ENCODE peak calls at places on chromosome 3, in four cellular contexts. X is psoas muscle; H is activated CD4-positive, alpha-beta T cell treated with anti-CD3 and anti-CD28 coated beads, Interleukin-2, amount 50 U/mL, for 24 hours; Z is left ventricle myocardium inferior. O is an unnamed sample.

GRCh38 chr3:56119575-56120349 is 348.5 kb downstream of the ERC2 start:
- DNase-seq in H (no peak), X (peak; percentile 35), Z (peak; percentile 25), O (no peak)

GRCh38 chr3:142705256-142705655 is 18.6 kb upstream of the TRPC1 start:
- DNase-seq in H (no peak), X (no peak), Z (no peak), O (no peak)

GRCh38 chr3:32495085-32495484 is 7.6 kb downstream of the CMTM6 start:
- DNase-seq in X (no peak), H (no peak), Z (no peak), O (no peak)

GRCh38 chr3:14286887-14287496 is 108.4 kb downstream of the LSM3 start:
- DNase-seq in Z (no peak), H (no peak), X (no peak), O (no peak)

GRCh38 chr3:46019707-46020106 is 7.6 kb downstream of the XCR1 start:
- DNase-seq in Z (no peak), H (no peak), X (no peak), O (no peak)

GRCh38 chr3:88093266-88093665 is 34.2 kb downstream of the ZNF654 start:
- DNase-seq in H (no peak), Z (no peak), X (no peak), O (no peak)

GRCh38 chr3:160331127-160331937 is 67.7 kb downstream of the IFT80 start:
- DNase-seq in X (no peak), H (no peak), Z (no peak), O (no peak)

GRCh38 chr3:58111513-58112184 is 99.1 kb downstream of the DNASE1L3 start:
- DNase-seq in X (no peak), H (no peak), Z (no peak), O (peak; percentile 78)

GRCh38 chr3:138348107-138348949 is at the start of gene MRAS:
- DNase-seq in H (peak; percentile 2), Z (peak; percentile 83), X (peak; percentile 88), O (peak; percentile 72)

GRCh38 chr3:168803536-168803935 is 707.8 kb upstream of the GOLIM4 start:
- DNase-seq in H (no peak), X (no peak), Z (no peak), O (no peak)

GRCh38 chr3:171806200-171807128 is 3.8 kb downstream of the PLD1 start:
- DNase-seq in H (no peak), X (no peak), Z (no peak), O (no peak)

GRCh38 chr3:174614046-174614445 is 245.1 kb upstream of the NAALADL2 start:
- DNase-seq in Z (no peak), X (no peak), H (no peak), O (no peak)

GRCh38 chr3:194472290-194472920 is 14.4 kb downstream of the ATP13A3 start:
- DNase-seq in H (no peak), X (no peak), Z (no peak), O (no peak)

GRCh38 chr3:31077826-31078225 is 183.4 kb upstream of the GADL1 start:
- DNase-seq in Z (no peak), X (no peak), H (no peak), O (no peak)

GRCh38 chr3:179146911-179147570 is 1.1 kb upstream of the PIK3CA start:
- DNase-seq in Z (no peak), X (no peak), H (no peak), O (peak; percentile 38)

GRCh38 chr3:179840985-179841384 is 188.1 kb downstream of the USP13 start:
- DNase-seq in X (no peak), H (no peak), Z (no peak), O (no peak)

GRCh38 chr3:153051427-153052095 is 110.5 kb upstream of the RAP2B start:
- DNase-seq in Z (no peak), X (no peak), H (no peak), O (no peak)